ENCODE peak calls at places on chromosome 1, in five cellular contexts. One of them, this sample, is unnamed.

GRCh38 chr1:158045639-158046038 is 52.2 kb downstream of the KIRREL1 start:
- DNase-seq in NK-92 treated with Interleukin-12 subunit alpha and Interleukin-12 subunit beta, amount 100 ng/mL, for 24 hours: no peak
- DNase-seq in Daoy: peak; percentile 27
- DNase-seq in Peyer's patch: no peak
- DNase-seq in NT2/D1: peak; percentile 89
- DNase-seq in this sample: no peak

GRCh38 chr1:168092566-168093355 is 44.0 kb downstream of the GPR161 start:
- DNase-seq in NT2/D1: peak; percentile 9
- DNase-seq in NK-92 treated with Interleukin-12 subunit alpha and Interleukin-12 subunit beta, amount 100 ng/mL, for 24 hours: no peak
- DNase-seq in Peyer's patch: no peak
- DNase-seq in Daoy: peak; percentile 22
- DNase-seq in this sample: no peak

GRCh38 chr1:228510101-228510850 is 23.1 kb downstream of the RNF187 start:
- DNase-seq in Daoy: no peak
- DNase-seq in Peyer's patch: peak; percentile 27
- DNase-seq in NK-92 treated with Interleukin-12 subunit alpha and Interleukin-12 subunit beta, amount 100 ng/mL, for 24 hours: no peak
- DNase-seq in NT2/D1: no peak
- DNase-seq in this sample: no peak

GRCh38 chr1:115771094-115771846 is 2.8 kb upstream of the CASQ2 start:
- DNase-seq in NK-92 treated with Interleukin-12 subunit alpha and Interleukin-12 subunit beta, amount 100 ng/mL, for 24 hours: no peak
- DNase-seq in Peyer's patch: no peak
- DNase-seq in Daoy: no peak
- DNase-seq in NT2/D1: peak; percentile 38
- DNase-seq in this sample: no peak

GRCh38 chr1:237111807-237112206 is 69.8 kb downstream of the RYR2 start:
- DNase-seq in Daoy: no peak
- DNase-seq in NK-92 treated with Interleukin-12 subunit alpha and Interleukin-12 subunit beta, amount 100 ng/mL, for 24 hours: no peak
- DNase-seq in NT2/D1: no peak
- DNase-seq in Peyer's patch: no peak
- DNase-seq in this sample: no peak

GRCh38 chr1:17877896-17878295 is 122.8 kb downstream of the ACTL8 start:
- DNase-seq in Peyer's patch: peak; percentile 4
- DNase-seq in Daoy: no peak
- DNase-seq in NT2/D1: no peak
- DNase-seq in NK-92 treated with Interleukin-12 subunit alpha and Interleukin-12 subunit beta, amount 100 ng/mL, for 24 hours: no peak
- DNase-seq in this sample: no peak

GRCh38 chr1:91476538-91477217 is 24.0 kb upstream of the CDC7 start:
- DNase-seq in Peyer's patch: no peak
- DNase-seq in Daoy: no peak
- DNase-seq in NK-92 treated with Interleukin-12 subunit alpha and Interleukin-12 subunit beta, amount 100 ng/mL, for 24 hours: no peak
- DNase-seq in NT2/D1: no peak
- DNase-seq in this sample: no peak

GRCh38 chr1:85496881-85497582 is 32.1 kb upstream of the DDAH1 start:
- DNase-seq in Daoy: no peak
- DNase-seq in NK-92 treated with Interleukin-12 subunit alpha and Interleukin-12 subunit beta, amount 100 ng/mL, for 24 hours: no peak
- DNase-seq in Peyer's patch: no peak
- DNase-seq in NT2/D1: no peak
- DNase-seq in this sample: no peak

GRCh38 chr1:18009061-18009728 is 98.4 kb upstream of the IGSF21 start:
- DNase-seq in Daoy: peak; percentile 47
- DNase-seq in Peyer's patch: no peak
- DNase-seq in NT2/D1: no peak
- DNase-seq in NK-92 treated with Interleukin-12 subunit alpha and Interleukin-12 subunit beta, amount 100 ng/mL, for 24 hours: no peak
- DNase-seq in this sample: no peak

GRCh38 chr1:39671793-39672550 is at the start of gene NT5C1A:
- DNase-seq in NT2/D1: no peak
- DNase-seq in Peyer's patch: no peak
- DNase-seq in Daoy: peak; percentile 28
- DNase-seq in NK-92 treated with Interleukin-12 subunit alpha and Interleukin-12 subunit beta, amount 100 ng/mL, for 24 hours: no peak
- DNase-seq in this sample: peak; percentile 99

GRCh38 chr1:58964880-58965279 is 181.0 kb upstream of the JUN start:
- DNase-seq in Daoy: no peak
- DNase-seq in NK-92 treated with Interleukin-12 subunit alpha and Interleukin-12 subunit beta, amount 100 ng/mL, for 24 hours: peak; percentile 30
- DNase-seq in NT2/D1: no peak
- DNase-seq in Peyer's patch: peak; percentile 65
- DNase-seq in this sample: no peak